ENCODE peak calls at places on chromosomes 7 and 10, in seven cellular contexts. One of them, this sample, is unnamed.

GRCh38 chr7:158302274-158303070 is 285.2 kb downstream of the PTPRN2 start:
- DNase-seq in posterior vena cava: no peak
- DNase-seq in esophagus squamous epithelium: no peak
- DNase-seq in left colon: no peak
- DNase-seq in ureter: no peak
- DNase-seq in adrenal gland: no peak
- DNase-seq in GM12891: no peak
- DNase-seq in this sample: no peak

GRCh38 chr7:80134536-80135305 is at the start of gene GNAI1:
- DNase-seq in posterior vena cava: peak
- DNase-seq in esophagus squamous epithelium: no peak
- DNase-seq in left colon: peak
- DNase-seq in ureter: peak
- DNase-seq in adrenal gland: peak
- DNase-seq in GM12891: no peak
- DNase-seq in this sample: peak

GRCh38 chr10:74500026-74500704 is 326.2 kb upstream of the KAT6B start:
- DNase-seq in posterior vena cava: no peak
- DNase-seq in esophagus squamous epithelium: no peak
- DNase-seq in left colon: no peak
- DNase-seq in ureter: no peak
- DNase-seq in adrenal gland: no peak
- DNase-seq in GM12891: no peak
- DNase-seq in this sample: no peak

GRCh38 chr10:14022954-14023353 is 307.8 kb downstream of the FRMD4A start:
- DNase-seq in posterior vena cava: no peak
- DNase-seq in esophagus squamous epithelium: no peak
- DNase-seq in left colon: no peak
- DNase-seq in ureter: no peak
- DNase-seq in adrenal gland: no peak
- DNase-seq in GM12891: no peak
- DNase-seq in this sample: peak

GRCh38 chr7:114921636-114922150 is at the start of gene MDFIC:
- DNase-seq in posterior vena cava: peak
- DNase-seq in esophagus squamous epithelium: no peak
- DNase-seq in left colon: peak
- DNase-seq in ureter: peak
- DNase-seq in adrenal gland: peak
- DNase-seq in GM12891: no peak
- DNase-seq in this sample: peak

GRCh38 chr7:30645661-30646060 is 36.6 kb downstream of the CRHR2 start:
- DNase-seq in posterior vena cava: no peak
- DNase-seq in esophagus squamous epithelium: no peak
- DNase-seq in left colon: no peak
- DNase-seq in ureter: no peak
- DNase-seq in adrenal gland: no peak
- DNase-seq in GM12891: no peak
- DNase-seq in this sample: no peak

GRCh38 chr10:79354615-79355014 is 7.3 kb downstream of the PPIF start:
- DNase-seq in posterior vena cava: no peak
- DNase-seq in esophagus squamous epithelium: no peak
- DNase-seq in left colon: no peak
- DNase-seq in ureter: no peak
- DNase-seq in adrenal gland: no peak
- DNase-seq in GM12891: no peak
- DNase-seq in this sample: no peak

GRCh38 chr10:523925-524324 is 165.5 kb downstream of the DIP2C start:
- DNase-seq in posterior vena cava: peak
- DNase-seq in esophagus squamous epithelium: no peak
- DNase-seq in left colon: no peak
- DNase-seq in ureter: no peak
- DNase-seq in adrenal gland: no peak
- DNase-seq in GM12891: no peak
- DNase-seq in this sample: no peak

GRCh38 chr10:104406715-104407517 is 53.3 kb downstream of the CFAP58 start:
- DNase-seq in posterior vena cava: no peak
- DNase-seq in esophagus squamous epithelium: no peak
- DNase-seq in left colon: no peak
- DNase-seq in ureter: no peak
- DNase-seq in adrenal gland: no peak
- DNase-seq in GM12891: no peak
- DNase-seq in this sample: no peak

GRCh38 chr10:30270247-30270646 is 78.8 kb downstream of the MTPAP start:
- DNase-seq in posterior vena cava: no peak
- DNase-seq in esophagus squamous epithelium: no peak
- DNase-seq in left colon: no peak
- DNase-seq in ureter: no peak
- DNase-seq in adrenal gland: no peak
- DNase-seq in GM12891: no peak
- DNase-seq in this sample: no peak

GRCh38 chr7:119969054-119969453 is 303.9 kb upstream of the KCND2 start:
- DNase-seq in posterior vena cava: no peak
- DNase-seq in esophagus squamous epithelium: no peak
- DNase-seq in left colon: no peak
- DNase-seq in ureter: no peak
- DNase-seq in adrenal gland: no peak
- DNase-seq in GM12891: no peak
- DNase-seq in this sample: no peak

GRCh38 chr7:115662676-115663075 is 367.9 kb downstream of the TFEC start:
- DNase-seq in posterior vena cava: no peak
- DNase-seq in esophagus squamous epithelium: no peak
- DNase-seq in left colon: no peak
- DNase-seq in ureter: no peak
- DNase-seq in adrenal gland: no peak
- DNase-seq in GM12891: no peak
- DNase-seq in this sample: no peak

GRCh38 chr10:28719789-28720436 is 42.6 kb downstream of the BAMBI start:
- DNase-seq in posterior vena cava: no peak
- DNase-seq in esophagus squamous epithelium: no peak
- DNase-seq in left colon: no peak
- DNase-seq in ureter: no peak
- DNase-seq in adrenal gland: no peak
- DNase-seq in GM12891: no peak
- DNase-seq in this sample: no peak

GRCh38 chr10:62924344-62924748 is 108.2 kb upstream of the EGR2 start:
- DNase-seq in posterior vena cava: no peak
- DNase-seq in esophagus squamous epithelium: no peak
- DNase-seq in left colon: no peak
- DNase-seq in ureter: no peak
- DNase-seq in adrenal gland: no peak
- DNase-seq in GM12891: no peak
- DNase-seq in this sample: peak

GRCh38 chr10:707861-708260 is 18.4 kb upstream of the DIP2C start:
- DNase-seq in posterior vena cava: no peak
- DNase-seq in esophagus squamous epithelium: no peak
- DNase-seq in left colon: no peak
- DNase-seq in ureter: no peak
- DNase-seq in adrenal gland: no peak
- DNase-seq in GM12891: no peak
- DNase-seq in this sample: no peak

GRCh38 chr10:121167534-121168243 is 316.5 kb downstream of the WDR11 start:
- DNase-seq in posterior vena cava: no peak
- DNase-seq in esophagus squamous epithelium: no peak
- DNase-seq in left colon: peak
- DNase-seq in ureter: no peak
- DNase-seq in adrenal gland: no peak
- DNase-seq in GM12891: no peak
- DNase-seq in this sample: no peak

GRCh38 chr10:33052476-33052875 is 94.4 kb upstream of the ITGB1 start:
- DNase-seq in posterior vena cava: no peak
- DNase-seq in esophagus squamous epithelium: no peak
- DNase-seq in left colon: no peak
- DNase-seq in ureter: no peak
- DNase-seq in adrenal gland: no peak
- DNase-seq in GM12891: no peak
- DNase-seq in this sample: no peak

GRCh38 chr7:110104243-110104642 is 986.7 kb upstream of the LRRN3 start:
- DNase-seq in posterior vena cava: no peak
- DNase-seq in esophagus squamous epithelium: no peak
- DNase-seq in left colon: no peak
- DNase-seq in ureter: no peak
- DNase-seq in adrenal gland: no peak
- DNase-seq in GM12891: no peak
- DNase-seq in this sample: no peak

GRCh38 chr7:34339061-34339526 is 318.9 kb upstream of the NPSR1 start:
- DNase-seq in posterior vena cava: no peak
- DNase-seq in esophagus squamous epithelium: no peak
- DNase-seq in left colon: no peak
- DNase-seq in ureter: no peak
- DNase-seq in adrenal gland: no peak
- DNase-seq in GM12891: no peak
- DNase-seq in this sample: no peak